ENCODE peak calls at places on chromosomes 11 and 22, in seven cellular contexts. I is CD8-positive, alpha-beta memory T cell; E is WERI-Rb-1; U is H7; X is CD8-positive, alpha-beta T cell; J is neuronal stem cell; A is upper lobe of left lung. Q is an unnamed sample. For H3K36me3, the result is how much of the 10 kb centered on the place peaks cover.

GRCh38 chr22:18998998-18999397 is 62.9 kb upstream of the PRODH start:
- DNase-seq in I (no peak), E (no peak), U (peak), X (no peak), J (peak), A (no peak), Q (peak)

GRCh38 chr11:69398529-69399492 is 82.7 kb upstream of the LINC01488 start:
- DNase-seq in I (no peak), E (no peak), U (peak), X (no peak), J (no peak), A (peak), Q (no peak)

GRCh38 chr11:65013692-65014145 is 241 bp upstream of the ARL2 start:
- DNase-seq in I (peak), E (peak), U (peak), X (peak), J (peak), A (peak), Q (peak)

GRCh38 chr11:119727523-119728081 is 1.4 kb downstream of the NECTIN1 start:
- DNase-seq in I (peak), E (peak), U (peak), X (no peak), J (peak), A (peak), Q (peak)

GRCh38 chr11:127965947-127966668 is 621.2 kb downstream of the ETS1 start:
- DNase-seq in I (no peak), E (no peak), U (no peak), X (no peak), J (no peak), A (no peak), Q (no peak)

GRCh38 chr11:17554487-17554886 is 7.4 kb downstream of the OTOG start:
- DNase-seq in I (no peak), E (no peak), U (peak), X (no peak), J (no peak), A (no peak), Q (no peak)

GRCh38 chr11:65487467-65488272 is 11.2 kb upstream of the MALAT1 start:
- DNase-seq in I (no peak), E (peak), U (peak), X (no peak), J (peak), A (no peak), Q (peak)

GRCh38 chr22:50737728-50738648 is at the start of gene ACR:
- DNase-seq in I (no peak), E (no peak), U (no peak), X (no peak), J (no peak), A (peak), Q (no peak)

GRCh38 chr11:10246991-10247390 is 47.0 kb downstream of the SBF2 start:
- DNase-seq in I (no peak), E (no peak), U (no peak), X (no peak), J (no peak), A (no peak), Q (no peak)

GRCh38 chr22:47200273-47201051 is 438.0 kb downstream of the TBC1D22A start:
- DNase-seq in I (no peak), E (no peak), U (no peak), X (no peak), J (no peak), A (peak), Q (no peak)

GRCh38 chr22:49705631-49706352 is 121.9 kb downstream of the BRD1 start:
- DNase-seq in I (no peak), E (no peak), U (peak), X (no peak), J (no peak), A (no peak), Q (no peak)

GRCh38 chr11:96863520-96863919 is 473.7 kb downstream of the JRKL start:
- DNase-seq in I (no peak), E (no peak), U (no peak), X (no peak), J (no peak), A (no peak), Q (no peak)

GRCh38 chr22:17980638-17981051 is 43.7 kb downstream of the MICAL3 start:
- DNase-seq in I (peak), E (peak), U (peak), X (peak), J (no peak), A (peak), Q (peak)

DNA sequence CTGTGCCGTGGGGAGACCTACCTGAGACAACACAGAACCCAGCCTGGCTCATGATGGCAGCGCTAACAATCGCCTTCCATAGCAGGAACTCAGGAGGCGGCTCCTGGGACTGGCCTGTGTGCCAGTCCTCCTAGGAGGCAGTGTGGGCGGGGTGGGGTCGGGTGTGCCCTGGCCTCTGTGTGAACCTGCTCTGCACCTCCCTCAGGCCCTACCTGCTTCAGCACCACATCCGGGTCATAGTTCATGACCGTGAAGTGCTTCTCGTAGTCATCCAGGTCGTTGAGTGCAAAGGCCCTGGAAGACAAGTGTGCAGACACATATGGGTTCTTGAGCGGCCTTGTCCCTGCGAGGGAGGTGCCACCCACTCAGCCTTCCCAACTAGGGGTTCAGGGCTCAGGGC is 15.3 kb downstream of the TTLL12 start:
- DNase-seq in I (no peak), E (no peak), U (no peak), X (no peak), J (no peak), A (no peak), Q (no peak)
- H3K36me3 ChIP-seq in I (under half), E (half or more), U (under half), X (under half), J (half or more), A (under half), Q (half or more)

GRCh38 chr11:109133159-109133558 is 288.8 kb upstream of the C11orf87 start:
- DNase-seq in I (no peak), E (no peak), U (no peak), X (no peak), J (no peak), A (no peak), Q (no peak)
- H3K4me3 ChIP-seq in I (no peak), E (no peak), U (no peak), X (no peak), J (no peak), A (no peak), Q (no peak)

DNA sequence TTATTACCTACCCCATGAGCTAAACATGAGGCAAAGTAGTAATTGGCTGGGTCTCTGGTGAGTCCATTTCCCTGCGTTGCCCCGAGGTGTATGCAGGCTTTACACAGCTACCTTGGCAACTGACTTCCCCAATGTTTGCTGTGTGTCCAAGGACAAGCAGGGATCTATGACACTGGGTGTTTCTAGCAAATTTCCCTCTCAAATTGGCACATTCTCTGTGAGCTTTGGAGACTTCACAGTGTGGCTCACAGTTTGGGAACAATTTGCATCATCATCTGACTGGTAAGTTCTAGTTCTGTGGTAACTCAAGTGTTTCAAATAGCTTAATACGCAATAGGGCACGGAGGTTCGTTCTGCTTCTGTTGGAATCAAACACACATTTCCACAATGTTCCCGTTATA is 12.5 kb downstream of the NNMT start:
- DNase-seq in I (no peak), E (no peak), U (no peak), X (no peak), J (no peak), A (no peak), Q (no peak)
- H3K36me3 ChIP-seq in I (under half), E (under half), U (under half), X (under half), J (under half), A (under half), Q (under half)

GRCh38 chr11:118074785-118075184 is 2.1 kb upstream of the TMPRSS4 start:
- DNase-seq in I (no peak), E (no peak), U (no peak), X (no peak), J (no peak), A (no peak), Q (no peak)

GRCh38 chr11:118079507-118079906 is 2.6 kb downstream of the TMPRSS4 start:
- DNase-seq in I (no peak), E (no peak), U (no peak), X (no peak), J (no peak), A (no peak), Q (no peak)

GRCh38 chr11:118078972-118079411 is 2.1 kb downstream of the TMPRSS4 start:
- DNase-seq in I (no peak), E (no peak), U (no peak), X (no peak), J (no peak), A (no peak), Q (no peak)

GRCh38 chr11:118074091-118074685 is 2.7 kb upstream of the TMPRSS4 start:
- DNase-seq in I (no peak), E (no peak), U (no peak), X (no peak), J (no peak), A (no peak), Q (no peak)

GRCh38 chr11:118076754-118077281 is at the start of gene TMPRSS4:
- DNase-seq in I (no peak), E (no peak), U (peak), X (no peak), J (no peak), A (no peak), Q (no peak)
- H3K4me3 ChIP-seq in I (no peak), E (no peak), U (no peak), X (no peak), J (no peak), A (no peak), Q (no peak)

DNA sequence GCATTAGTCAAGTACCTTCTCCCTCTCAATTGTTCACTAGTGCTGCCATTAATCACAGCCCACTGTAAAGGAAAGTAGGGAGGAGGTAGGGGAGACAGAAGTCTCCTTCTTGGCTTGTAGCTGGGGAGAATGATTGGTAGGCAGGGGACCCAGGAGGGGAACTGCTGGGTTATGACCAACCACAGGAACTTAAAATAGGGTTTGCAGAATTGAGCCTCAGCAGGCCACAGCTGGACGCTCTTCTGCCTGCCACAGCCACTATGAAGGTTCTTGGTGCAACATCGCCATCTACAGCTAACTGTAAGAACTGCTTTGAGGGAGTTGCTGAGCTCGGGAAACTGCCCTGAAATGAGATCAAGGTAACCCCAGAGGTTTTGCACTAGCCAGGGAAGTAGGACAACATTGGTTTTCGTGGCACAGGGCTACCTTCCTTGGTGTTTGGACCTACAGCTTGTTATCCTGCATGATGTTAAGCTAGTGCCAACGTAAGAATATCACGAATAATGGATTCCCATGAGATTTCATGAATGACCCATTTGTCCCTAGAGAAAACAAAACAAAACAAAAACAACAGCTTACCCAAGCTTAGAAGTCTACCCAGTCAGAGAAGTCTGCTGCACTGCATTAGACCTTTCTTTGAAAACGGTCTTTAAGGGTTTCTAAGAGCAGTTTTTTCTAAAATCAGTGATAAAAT is 787.1 kb upstream of the API5 start:
- DNase-seq in I (no peak), E (peak), U (peak), X (no peak), J (peak), A (no peak), Q (peak)
- H3K36me3 ChIP-seq in I (under half), E (under half), U (under half), X (under half), J (under half), A (under half), Q (under half)

GRCh38 chr11:707817-708420 is 1.9 kb downstream of the EPS8L2 start:
- DNase-seq in I (no peak), E (no peak), U (peak), X (no peak), J (no peak), A (peak), Q (no peak)
- H3K4me3 ChIP-seq in I (no peak), E (no peak), U (no peak), X (no peak), J (no peak), A (no peak), Q (no peak)

GRCh38 chr22:38218661-38219331 is 17.0 kb downstream of the MAFF start:
- DNase-seq in I (peak), E (no peak), U (peak), X (no peak), J (no peak), A (peak), Q (peak)
- H3K36me3 ChIP-seq in I (under half), E (under half), U (under half), X (under half), J (under half), A (under half), Q (under half)

DNA sequence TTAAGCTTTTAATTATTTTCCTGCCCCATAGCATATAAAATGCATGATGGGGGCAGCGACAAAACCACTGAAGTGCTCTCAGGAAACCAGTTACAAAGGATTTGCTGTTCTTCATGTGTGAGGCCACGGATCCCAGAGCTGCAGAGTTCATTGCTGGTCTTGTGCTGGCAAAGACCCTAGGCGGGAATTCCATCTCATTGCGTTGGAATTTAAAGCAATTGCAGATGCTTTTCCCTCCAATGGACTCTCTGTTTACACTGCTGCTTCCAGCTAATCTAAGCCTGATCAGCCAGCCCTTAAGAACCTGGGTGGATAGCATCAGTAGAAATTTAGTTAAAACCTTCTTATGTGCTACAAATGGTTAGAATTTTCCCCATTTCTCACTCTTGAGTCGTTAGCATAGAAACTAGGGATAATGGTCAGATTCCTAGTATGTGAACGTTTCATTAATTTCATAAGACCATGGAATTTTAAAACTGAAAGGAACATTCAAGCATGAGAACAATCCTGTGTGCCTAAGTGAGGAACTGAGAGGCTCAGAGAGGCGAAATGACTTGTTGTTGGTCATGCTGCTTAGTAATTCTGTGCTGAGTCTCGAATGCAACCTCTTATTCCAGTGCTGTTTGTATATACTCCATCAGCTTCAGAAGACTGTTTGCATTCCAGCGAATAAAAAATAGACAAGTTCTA is 36.1 kb upstream of the ADSL start:
- DNase-seq in I (no peak), E (no peak), U (no peak), X (no peak), J (no peak), A (no peak), Q (no peak)
- H3K4me3 ChIP-seq in I (no peak), E (no peak), U (no peak), X (no peak), J (no peak), A (no peak), Q (no peak)